ENCODE peak calls at places on chromosome 3, in seven cellular contexts. O is tibial artery; D is Caco-2; W is A549; L is H9; I is activated naive CD4-positive, alpha-beta T cell; M is stimulated activated CD8-positive, alpha-beta memory T cell treated with anti-CD3 and anti-CD28 coated beads, Interleukin-15, amount 100 ng/mL, for 24 hours. P is an unnamed sample.
A peak's percentile ranks its signal among the peaks of the same experiment; 100 is the strongest.

GRCh38 chr3:52836471-52836845 is 1.6 kb upstream of the MUSTN1 start:
- DNase-seq in W (no peak), I (no peak), D (no peak), M (no peak), L (no peak), O (no peak), P (no peak)

GRCh38 chr3:18422972-18423371 is 2.2 kb downstream of the SATB1 start:
- DNase-seq in W (no peak), I (no peak), O (no peak), M (no peak), L (no peak), D (no peak), P (no peak)

GRCh38 chr3:56988874-56989433 is 71.5 kb upstream of the SPATA12 start:
- DNase-seq in L (peak; percentile 75), O (peak; percentile 85), D (peak; percentile 71), M (peak; percentile 40), I (peak; percentile 63), W (peak; percentile 43), P (peak; percentile 56)

GRCh38 chr3:117355566-117355965 is 646.0 kb downstream of the TUSC7 start:
- DNase-seq in O (no peak), M (no peak), W (peak; percentile 3), L (peak; percentile 45), I (no peak), D (no peak), P (peak; percentile 26)

GRCh38 chr3:59995563-59995962 is 945.7 kb upstream of the CFAP20DC start:
- DNase-seq in O (no peak), I (no peak), M (no peak), W (no peak), L (no peak), D (no peak), P (no peak)

GRCh38 chr3:27366062-27366591 is 3.1 kb downstream of the NEK10 start:
- DNase-seq in L (no peak), W (no peak), O (no peak), D (no peak), I (no peak), M (no peak), P (no peak)

GRCh38 chr3:123148772-123149171 is 53.0 kb upstream of the SEC22A start:
- DNase-seq in I (no peak), L (no peak), W (no peak), M (no peak), O (no peak), D (no peak), P (no peak)

GRCh38 chr3:169264711-169265110 is 398.8 kb downstream of the MECOM start:
- DNase-seq in I (no peak), W (no peak), O (no peak), L (no peak), M (no peak), D (no peak), P (no peak)

GRCh38 chr3:94234177-94234788 is 171.4 kb downstream of the NSUN3 start:
- DNase-seq in M (no peak), D (no peak), W (peak; percentile 36), L (no peak), O (no peak), I (no peak), P (peak; percentile 60)

GRCh38 chr3:37935290-37935668 is 55.3 kb upstream of the VILL start:
- DNase-seq in M (no peak), L (no peak), D (no peak), W (no peak), O (no peak), I (no peak), P (no peak)

GRCh38 chr3:182726258-182727142 is 66.8 kb upstream of the ATP11B start:
- DNase-seq in O (no peak), D (no peak), W (no peak), I (no peak), L (no peak), M (no peak), P (no peak)

GRCh38 chr3:60301142-60301541 is 950.1 kb downstream of the FHIT start:
- DNase-seq in O (no peak), W (no peak), M (no peak), L (no peak), D (no peak), I (no peak), P (no peak)

GRCh38 chr3:186931487-186932280 is 1.4 kb downstream of the ST6GAL1 start:
- DNase-seq in D (peak; percentile 50), M (peak; percentile 37), W (no peak), O (peak; percentile 75), L (peak; percentile 64), I (peak; percentile 47), P (peak; percentile 67)

GRCh38 chr3:183907911-183908331 is 23.2 kb upstream of the PARL start:
- DNase-seq in W (no peak), M (no peak), I (no peak), L (no peak), O (no peak), D (no peak), P (no peak)

GRCh38 chr3:105222568-105223093 is 144.1 kb upstream of the ALCAM start:
- DNase-seq in W (no peak), L (peak; percentile 45), I (no peak), M (no peak), D (no peak), O (no peak), P (no peak)

GRCh38 chr3:52052831-52053306 is 3.5 kb downstream of the DUSP7 start:
- DNase-seq in M (no peak), W (peak; percentile 38), L (peak; percentile 87), D (no peak), I (peak; percentile 20), O (peak; percentile 94), P (no peak)

GRCh38 chr3:4306860-4307259 is 3.7 kb downstream of the SETMAR start:
- DNase-seq in O (no peak), D (no peak), I (no peak), M (no peak), L (no peak), W (no peak), P (no peak)